ENCODE peak calls at places on chromosomes 12 and 14, in five cellular contexts. G is adrenal gland, S is ovary, P is uterus, F is breast epithelium. V is an unnamed sample.

GRCh38 chr12:32494676-32495075 is 95.3 kb downstream of the FGD4 start:
- DNase-seq in S (no peak), G (no peak), F (no peak), P (no peak), V (no peak)

GRCh38 chr12:18242380-18243089 is 18.8 kb upstream of the PIK3C2G start:
- DNase-seq in F (no peak), P (no peak), G (no peak), S (no peak), V (no peak)

GRCh38 chr12:93149228-93149627 is 220.1 kb upstream of the EEA1 start:
- DNase-seq in G (no peak), F (no peak), P (no peak), S (no peak), V (no peak)

GRCh38 chr12:99759467-99759866 is 111.9 kb downstream of the GARIN6 start:
- DNase-seq in F (no peak), P (no peak), G (no peak), S (no peak), V (no peak)

GRCh38 chr12:81809113-81809777 is 50.1 kb upstream of the PPFIA2 start:
- DNase-seq in S (no peak), G (no peak), F (no peak), P (no peak), V (no peak)

GRCh38 chr14:75612157-75612556 is 33.7 kb downstream of the FLVCR2 start:
- DNase-seq in S (no peak), F (no peak), P (no peak), G (no peak), V (no peak)

GRCh38 chr12:117119592-117120198 is 20.5 kb upstream of the TESC start:
- DNase-seq in G (no peak), P (no peak), S (no peak), F (no peak), V (peak; percentile 23)

GRCh38 chr12:39296496-39296895 is 146.4 kb downstream of the KIF21A start:
- DNase-seq in G (no peak), S (no peak), F (no peak), P (no peak), V (no peak)

GRCh38 chr12:103806807-103807206 is 34.2 kb downstream of the NT5DC3 start:
- DNase-seq in G (no peak), F (no peak), S (no peak), P (peak; percentile 43), V (no peak)

GRCh38 chr12:53749986-53750811 is 1.6 kb downstream of the CISTR start:
- DNase-seq in G (no peak), S (no peak), F (no peak), P (no peak), V (no peak)

GRCh38 chr14:80216818-80217217 is 5.5 kb upstream of the DIO2 start:
- DNase-seq in P (no peak), G (no peak), F (no peak), S (no peak), V (no peak)

GRCh38 chr12:48442191-48442828 is 30.0 kb upstream of the ANP32D start:
- DNase-seq in S (no peak), G (no peak), P (no peak), F (no peak), V (no peak)

GRCh38 chr14:44168566-44168965 is 338.5 kb downstream of the FSCB start:
- DNase-seq in F (no peak), S (no peak), P (no peak), G (no peak), V (no peak)

GRCh38 chr12:94207467-94208432 is 59.4 kb downstream of the PLXNC1 start:
- DNase-seq in S (no peak), F (no peak), G (peak; percentile 27), P (no peak), V (peak; percentile 84)

GRCh38 chr12:92466391-92467305 is 236.1 kb upstream of the PLEKHG7 start:
- DNase-seq in P (no peak), S (no peak), G (peak; percentile 26), F (no peak), V (no peak)

GRCh38 chr14:63692309-63693020 is 35.4 kb downstream of the SGPP1 start:
- DNase-seq in F (no peak), G (no peak), S (no peak), P (no peak), V (no peak)

GRCh38 chr14:24984846-24985589 is 64.9 kb downstream of the STXBP6 start:
- DNase-seq in G (peak; percentile 11), S (no peak), F (no peak), P (no peak), V (no peak)

GRCh38 chr14:24986206-24986893 is 63.6 kb downstream of the STXBP6 start:
- DNase-seq in G (no peak), P (no peak), F (no peak), S (no peak), V (no peak)

GRCh38 chr14:24978862-24979724 is 70.9 kb downstream of the STXBP6 start:
- DNase-seq in F (no peak), G (no peak), P (no peak), S (no peak), V (no peak)

GRCh38 chr14:24979725-24980239 is 70.2 kb downstream of the STXBP6 start:
- DNase-seq in G (no peak), P (no peak), F (no peak), S (no peak), V (no peak)

GRCh38 chr14:24982472-24983155 is 67.3 kb downstream of the STXBP6 start:
- DNase-seq in S (no peak), P (no peak), G (no peak), F (no peak), V (no peak)
- H3K4me1 ChIP-seq in S (no peaks in the 10 kb centered on the region), P (no peaks in the 10 kb centered on the region), G (peaks cover 4% of the 10 kb centered on the region), F (no peaks in the 10 kb centered on the region), V (no peaks in the 10 kb centered on the region)

GRCh38 chr14:95442016-95442632 is 74.3 kb downstream of the SYNE3 start:
- DNase-seq in F (no peak), G (no peak), P (no peak), S (no peak), V (no peak)
- H3K4me1 ChIP-seq in F (no peaks in the 10 kb centered on the region), G (no peaks in the 10 kb centered on the region), P (no peaks in the 10 kb centered on the region), S (no peaks in the 10 kb centered on the region), V (peaks cover 5% of the 10 kb centered on the region)

GRCh38 chr12:24898606-24899005 is 50.3 kb downstream of the BCAT1 start:
- DNase-seq in S (no peak), F (no peak), G (no peak), P (no peak), V (no peak)
- H3K4me1 ChIP-seq in S (peaks cover 7% of the 10 kb centered on the region), F (no peaks in the 10 kb centered on the region), G (peaks cover 13% of the 10 kb centered on the region), P (no peaks in the 10 kb centered on the region), V (peaks cover 17% of the 10 kb centered on the region)

DNA sequence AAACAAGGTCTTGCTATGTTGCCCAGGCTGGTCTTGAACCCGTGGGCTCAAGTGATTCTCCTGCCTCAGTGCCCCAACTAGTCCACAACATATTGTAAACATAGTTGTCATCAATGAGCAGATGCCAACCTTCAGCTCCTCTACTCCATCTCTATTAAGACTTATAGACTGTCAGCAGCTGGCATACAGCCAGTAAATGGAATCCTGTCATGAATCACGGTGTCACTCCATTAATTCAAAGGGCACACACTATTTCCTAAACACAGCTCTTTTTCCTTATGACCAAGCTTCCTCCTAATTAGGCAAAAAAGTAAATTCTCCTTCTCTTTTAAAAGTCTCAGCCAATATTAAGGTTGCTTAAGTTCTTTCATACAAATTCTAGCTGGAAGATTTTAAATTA is 111.2 kb downstream of the ITPR2 start:
- DNase-seq in P (no peak), G (peak; percentile 23), F (no peak), S (no peak), V (no peak)
- H3K4me1 ChIP-seq in P (no peaks in the 10 kb centered on the region), G (peaks cover 21% of the 10 kb centered on the region), F (no peaks in the 10 kb centered on the region), S (peaks cover 4% of the 10 kb centered on the region), V (peaks cover 5% of the 10 kb centered on the region)